ENCODE peak calls at places on chromosome 12, in ten cellular contexts. Y is heart left ventricle, R is GM13977, J is lung, X is AG04450, A is pancreas, G is GM12865, E is thyroid gland, S is adrenal gland, C is AG04449. M is an unnamed sample.

GRCh38 chr12:75722714-75723200 is 211.3 kb upstream of the KRR1 start:
- DNase-seq in Y (no peak), R (peak; percentile 17), J (peak; percentile 41), X (peak; percentile 48), A (no peak), G (peak; percentile 58), E (peak; percentile 59), S (peak; percentile 63), C (no peak), M (peak; percentile 87)

GRCh38 chr12:113882690-113883089 is 83.4 kb downstream of the RBM19 start:
- DNase-seq in Y (no peak), R (no peak), J (no peak), X (no peak), A (no peak), G (no peak), E (no peak), S (no peak), C (no peak), M (no peak)

GRCh38 chr12:25810683-25811082 is 147.8 kb upstream of the RASSF8 start:
- DNase-seq in Y (no peak), R (no peak), J (no peak), X (no peak), A (no peak), G (no peak), E (no peak), S (no peak), C (no peak), M (no peak)

GRCh38 chr12:57724003-57724935 is 14.3 kb downstream of the AGAP2 start:
- DNase-seq in Y (no peak), R (no peak), J (no peak), X (no peak), A (no peak), G (no peak), E (no peak), S (no peak), C (no peak), M (no peak)

GRCh38 chr12:122336015-122336946 is 70.0 kb upstream of the VPS33A start:
- DNase-seq in Y (no peak), R (peak; percentile 35), J (no peak), X (no peak), A (no peak), G (peak; percentile 55), E (peak; percentile 30), S (no peak), C (no peak), M (no peak)

GRCh38 chr12:77847060-77847541 is 16.4 kb downstream of the NAV3 start:
- DNase-seq in Y (no peak), R (peak; percentile 50), J (no peak), X (no peak), A (no peak), G (peak; percentile 87), E (no peak), S (no peak), C (no peak), M (no peak)

GRCh38 chr12:85278598-85279448 is 1.2 kb upstream of the ALX1 start:
- DNase-seq in Y (peak; percentile 39), R (no peak), J (no peak), X (no peak), A (peak; percentile 54), G (no peak), E (no peak), S (no peak), C (no peak), M (no peak)

GRCh38 chr12:119715268-119715620 is 47.3 kb downstream of the PRKAB1 start:
- DNase-seq in Y (no peak), R (no peak), J (no peak), X (no peak), A (no peak), G (no peak), E (no peak), S (no peak), C (no peak), M (no peak)

GRCh38 chr12:70270108-70270507 is 26.9 kb downstream of the CNOT2 start:
- DNase-seq in Y (no peak), R (no peak), J (no peak), X (no peak), A (no peak), G (no peak), E (no peak), S (no peak), C (no peak), M (no peak)

GRCh38 chr12:62891805-62892549 is 43.0 kb downstream of the PPM1H start:
- DNase-seq in Y (no peak), R (no peak), J (no peak), X (no peak), A (no peak), G (no peak), E (no peak), S (no peak), C (no peak), M (no peak)

GRCh38 chr12:57234233-57234570 is 4.7 kb downstream of the SHMT2 start:
- DNase-seq in Y (no peak), R (no peak), J (no peak), X (no peak), A (no peak), G (no peak), E (no peak), S (no peak), C (no peak), M (no peak)

GRCh38 chr12:29103539-29103974 is 45.5 kb upstream of the FAR2 start:
- DNase-seq in Y (no peak), R (peak; percentile 45), J (no peak), X (no peak), A (no peak), G (peak; percentile 85), E (no peak), S (no peak), C (no peak), M (no peak)

GRCh38 chr12:98456583-98457573 is 58.5 kb upstream of the TMPO start:
- DNase-seq in Y (peak; percentile 75), R (peak; percentile 50), J (no peak), X (no peak), A (peak; percentile 85), G (peak; percentile 18), E (peak; percentile 76), S (peak; percentile 50), C (no peak), M (no peak)

DNA sequence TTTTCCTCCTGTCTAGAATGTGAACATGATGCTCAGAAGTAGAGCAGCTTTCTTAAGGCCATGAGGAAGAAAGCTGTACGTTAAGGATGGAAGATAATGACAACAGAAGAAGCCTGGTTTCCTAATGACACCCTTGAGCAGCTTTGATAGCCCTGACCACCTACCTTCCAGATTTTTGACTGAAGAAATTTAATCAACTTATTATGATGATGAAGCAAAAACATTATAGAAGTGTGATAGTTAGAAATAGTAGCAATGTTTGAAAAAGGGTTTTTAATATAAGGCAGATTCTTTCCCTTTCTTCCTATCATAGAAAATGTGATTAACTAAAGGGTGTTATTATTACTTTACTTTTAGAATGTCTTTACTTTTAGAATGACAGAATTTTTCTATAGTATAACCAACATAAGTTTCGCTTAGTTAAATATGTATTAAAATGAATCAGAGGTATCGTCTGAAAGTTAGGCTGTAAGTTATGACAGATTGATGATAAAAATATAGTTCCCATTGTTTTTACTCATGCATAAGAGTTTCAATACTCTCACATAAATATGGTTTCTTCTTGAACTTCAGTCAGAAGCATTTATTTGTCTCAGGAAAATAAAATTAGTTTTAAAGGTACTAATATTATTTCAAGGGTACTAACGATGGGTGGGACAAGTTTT is 50.1 kb upstream of the PPFIA2 start:
- DNase-seq in Y (no peak), R (no peak), J (no peak), X (no peak), A (no peak), G (no peak), E (no peak), S (no peak), C (no peak), M (no peak)
- TF ChIP-seq CTCF in Y (no peak), R (no peak), J (no peak), X (no peak), A (no peak), G (no peak), E (no peak), S (no peak), C (no peak), M (no peak)

DNA sequence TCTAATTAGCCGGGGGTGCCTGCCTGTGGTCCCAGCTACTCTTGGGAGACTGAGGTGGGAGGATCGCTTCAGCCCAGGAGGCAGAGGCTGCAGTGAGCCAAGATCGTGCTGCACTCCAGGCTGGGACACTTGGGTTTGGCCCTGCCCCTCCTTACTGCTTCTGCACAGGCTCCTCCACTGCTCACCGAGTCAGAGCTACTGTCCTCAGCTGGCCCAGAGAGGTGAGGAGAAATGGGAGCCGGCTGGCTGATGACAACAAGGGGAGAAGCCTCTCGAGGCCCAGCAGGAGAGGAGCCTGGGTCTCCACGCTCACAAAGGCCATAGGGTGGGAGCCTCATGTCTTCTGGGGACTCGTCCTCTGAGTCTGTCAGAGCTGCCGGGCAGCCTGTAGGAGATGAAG is 13.7 kb downstream of the CALCOCO1 start:
- DNase-seq in Y (no peak), R (no peak), J (no peak), X (no peak), A (no peak), G (no peak), E (no peak), S (no peak), C (no peak), M (no peak)
- TF ChIP-seq CTCF in Y (no peak), R (no peak), J (no peak), X (no peak), A (no peak), G (no peak), E (no peak), S (no peak), C (no peak), M (no peak)

GRCh38 chr12:64678248-64678647 is 68.0 kb downstream of the RASSF3 start:
- DNase-seq in Y (no peak), R (no peak), J (no peak), X (no peak), A (no peak), G (no peak), E (no peak), S (no peak), C (no peak), M (no peak)
- TF ChIP-seq CTCF in Y (no peak), R (peak; percentile 24), J (no peak), X (no peak), A (peak; percentile 11), G (peak; percentile 24), E (no peak), S (no peak), C (no peak), M (no peak)

GRCh38 chr12:124369055-124369900 is 74.4 kb downstream of the RFLNA start:
- DNase-seq in Y (peak; percentile 94), R (no peak), J (peak; percentile 89), X (peak; percentile 80), A (peak; percentile 99), G (no peak), E (peak; percentile 97), S (peak; percentile 95), C (no peak), M (peak; percentile 89)

GRCh38 chr12:124369901-124370378 is 75.0 kb downstream of the RFLNA start:
- DNase-seq in Y (no peak), R (no peak), J (no peak), X (no peak), A (no peak), G (no peak), E (no peak), S (no peak), C (no peak), M (no peak)

GRCh38 chr12:124370851-124371250 is 76.0 kb downstream of the RFLNA start:
- DNase-seq in Y (no peak), R (no peak), J (no peak), X (no peak), A (no peak), G (no peak), E (no peak), S (no peak), C (no peak), M (no peak)

GRCh38 chr12:124370384-124370783 is 75.5 kb downstream of the RFLNA start:
- DNase-seq in Y (no peak), R (no peak), J (no peak), X (no peak), A (no peak), G (no peak), E (no peak), S (no peak), C (no peak), M (no peak)

GRCh38 chr12:124368421-124369032 is 73.6 kb downstream of the RFLNA start:
- DNase-seq in Y (no peak), R (no peak), J (no peak), X (no peak), A (no peak), G (no peak), E (no peak), S (no peak), C (no peak), M (no peak)
- TF ChIP-seq CTCF in Y (no peak), R (no peak), J (no peak), X (peak; percentile 32), A (no peak), G (no peak), E (no peak), S (no peak), C (no peak), M (no peak)